ENCODE peak calls at places on chromosomes 2 and 18, in nine cellular contexts. S, Y, K, A, W, V, T, M and X are unnamed samples.

GRCh38 chr2:229313591-229313990 is 42.5 kb upstream of the PID1 start:
- DNase-seq in M (no peak), A (peak), K (no peak), S (peak), Y (no peak), T (no peak), V (no peak), W (no peak), X (no peak)

GRCh38 chr2:17805166-17805565 is 11.1 kb upstream of the MSGN1 start:
- DNase-seq in K (no peak), M (no peak), W (no peak), A (no peak), T (no peak), S (no peak), Y (no peak), V (no peak), X (no peak)

GRCh38 chr2:148813603-148814065 is 61.4 kb upstream of the KIF5C start:
- DNase-seq in W (no peak), A (no peak), S (peak), T (no peak), K (peak), V (peak), M (no peak), Y (no peak), X (peak)

GRCh38 chr2:96498023-96498431 is 7.1 kb downstream of the NEURL3 start:
- DNase-seq in V (no peak), W (no peak), K (no peak), M (no peak), S (no peak), T (no peak), A (no peak), Y (no peak), X (no peak)

GRCh38 chr2:18991177-18992168 is 366.9 kb downstream of the OSR1 start:
- DNase-seq in Y (no peak), W (peak), M (no peak), A (peak), T (peak), K (peak), S (peak), V (no peak), X (no peak)

GRCh38 chr18:57627488-57627887 is 5.9 kb upstream of the NARS1 start:
- DNase-seq in S (no peak), A (no peak), W (no peak), M (no peak), Y (no peak), V (no peak), T (no peak), K (no peak), X (no peak)

GRCh38 chr2:242013771-242014170 is 144.2 kb downstream of the RTP5 start:
- DNase-seq in A (no peak), V (no peak), K (no peak), W (no peak), M (no peak), Y (no peak), T (no peak), S (no peak), X (no peak)

GRCh38 chr2:222609391-222609790 is 46.5 kb downstream of the FARSB start:
- DNase-seq in S (peak), Y (no peak), A (no peak), M (no peak), K (no peak), T (no peak), W (no peak), V (no peak), X (no peak)

GRCh38 chr2:175414872-175415487 is 233.5 kb upstream of the ATP5MC3 start:
- DNase-seq in M (no peak), A (peak), Y (no peak), K (peak), S (peak), V (peak), W (no peak), T (peak), X (peak)

GRCh38 chr2:23380562-23381065 is 4.4 kb upstream of the KLHL29 start:
- DNase-seq in Y (no peak), K (no peak), T (no peak), M (no peak), A (no peak), V (peak), S (peak), W (no peak), X (no peak)

GRCh38 chr2:9984217-9984739 is 32.8 kb downstream of the GRHL1 start:
- DNase-seq in K (no peak), W (no peak), V (peak), T (no peak), A (no peak), S (peak), M (no peak), Y (no peak), X (peak)